ENCODE peak calls at places on chromosomes 11 and 22, in nine cellular contexts. P, Y, M, T, X, U, F, R and S are unnamed samples. For H3K36me3, the result is how much of the 10 kb centered on the place peaks cover.

GRCh38 chr11:123630126-123630531 is 24.3 kb downstream of the SCN3B start:
- DNase-seq in Y (no peak), P (no peak), T (no peak), X (no peak), M (no peak), U (no peak), F (no peak), R (no peak), S (no peak)

GRCh38 chr11:60924110-60924905 is at the start of gene TMEM132A:
- DNase-seq in U (peak), X (peak), F (peak), R (no peak), P (peak), Y (peak), M (no peak), T (peak), S (peak)

GRCh38 chr22:39943366-39943765 is 16.8 kb upstream of the TMA7B start:
- DNase-seq in M (no peak), X (no peak), Y (peak), R (no peak), F (no peak), T (no peak), U (peak), P (no peak), S (peak)

GRCh38 chr11:71986131-71986530 is 12.6 kb upstream of the IL18BP start:
- DNase-seq in U (no peak), R (no peak), T (no peak), M (no peak), P (no peak), X (no peak), F (no peak), Y (no peak), S (no peak)

GRCh38 chr11:122267602-122268001 is 151.6 kb upstream of the BLID start:
- DNase-seq in X (no peak), Y (no peak), T (no peak), R (no peak), F (no peak), P (no peak), M (no peak), U (peak), S (no peak)

GRCh38 chr11:8631395-8632110 is 37.5 kb upstream of the STK33 start:
- DNase-seq in T (peak), M (peak), Y (no peak), U (no peak), P (peak), R (no peak), F (no peak), X (no peak), S (no peak)

GRCh38 chr11:18192988-18193387 is 20.4 kb downstream of the MRGPRX4 start:
- DNase-seq in Y (no peak), U (peak), F (no peak), T (no peak), P (no peak), X (no peak), R (no peak), M (no peak), S (peak)

GRCh38 chr11:125062931-125063428 is at the start of gene SLC37A2:
- DNase-seq in R (peak), F (peak), T (peak), X (peak), P (peak), M (peak), Y (no peak), U (peak), S (peak)

GRCh38 chr22:27961680-27962079 is 42.6 kb upstream of the PITPNB start:
- DNase-seq in T (no peak), F (no peak), X (no peak), P (no peak), Y (no peak), M (no peak), R (no peak), U (no peak), S (no peak)

GRCh38 chr22:29115682-29116313 is 43.0 kb downstream of the KREMEN1 start:
- DNase-seq in T (no peak), M (no peak), R (no peak), Y (no peak), P (no peak), X (no peak), U (no peak), F (no peak), S (no peak)

GRCh38 chr22:36439481-36440271 is 41.8 kb downstream of the TXN2 start:
- DNase-seq in F (peak), R (no peak), T (peak), U (no peak), M (no peak), P (peak), X (no peak), Y (no peak), S (no peak)

GRCh38 chr11:34631297-34631696 is 10.4 kb downstream of the EHF start:
- DNase-seq in T (no peak), Y (no peak), F (no peak), U (no peak), P (no peak), M (no peak), X (no peak), R (no peak), S (no peak)

GRCh38 chr11:126484266-126484665 is 128.8 kb downstream of the ST3GAL4 start:
- DNase-seq in R (no peak), T (no peak), F (no peak), U (no peak), P (no peak), M (no peak), X (no peak), Y (no peak), S (no peak)

GRCh38 chr11:10376061-10376460 is 71.2 kb downstream of the ADM start:
- DNase-seq in R (no peak), Y (peak), T (no peak), X (no peak), U (no peak), M (no peak), P (peak), F (no peak), S (no peak)

GRCh38 chr22:47966316-47966715 is 1203.9 kb downstream of the TBC1D22A start:
- DNase-seq in T (no peak), M (no peak), U (no peak), R (no peak), Y (no peak), X (no peak), P (no peak), F (no peak), S (no peak)

GRCh38 chr22:22085702-22086500 is 103.3 kb upstream of the TOP3B start:
- DNase-seq in X (no peak), P (no peak), T (no peak), F (no peak), M (no peak), Y (no peak), U (no peak), R (no peak), S (no peak)

GRCh38 chr22:50600541-50600940 is at the start of gene MAPK8IP2:
- DNase-seq in F (no peak), U (no peak), X (no peak), Y (peak), R (no peak), T (no peak), P (no peak), M (no peak), S (peak)

GRCh38 chr22:46747646-46748045 is 9.6 kb upstream of the CERK start:
- DNase-seq in T (no peak), X (no peak), P (no peak), R (no peak), F (no peak), Y (no peak), M (no peak), U (no peak), S (no peak)

GRCh38 chr11:35082322-35083180 is 56.4 kb upstream of the CD44 start:
- DNase-seq in R (no peak), U (peak), F (peak), M (peak), Y (peak), T (peak), X (no peak), P (peak), S (peak)

GRCh38 chr11:114259551-114259983 is 36.6 kb upstream of the NNMT start:
- DNase-seq in M (no peak), U (no peak), R (no peak), F (no peak), X (no peak), P (no peak), T (no peak), Y (no peak), S (no peak)

GRCh38 chr11:35523861-35524260 is 1.6 kb downstream of the PAMR1 start:
- DNase-seq in T (no peak), M (no peak), X (no peak), F (no peak), R (no peak), U (no peak), Y (no peak), P (no peak), S (no peak)

DNA sequence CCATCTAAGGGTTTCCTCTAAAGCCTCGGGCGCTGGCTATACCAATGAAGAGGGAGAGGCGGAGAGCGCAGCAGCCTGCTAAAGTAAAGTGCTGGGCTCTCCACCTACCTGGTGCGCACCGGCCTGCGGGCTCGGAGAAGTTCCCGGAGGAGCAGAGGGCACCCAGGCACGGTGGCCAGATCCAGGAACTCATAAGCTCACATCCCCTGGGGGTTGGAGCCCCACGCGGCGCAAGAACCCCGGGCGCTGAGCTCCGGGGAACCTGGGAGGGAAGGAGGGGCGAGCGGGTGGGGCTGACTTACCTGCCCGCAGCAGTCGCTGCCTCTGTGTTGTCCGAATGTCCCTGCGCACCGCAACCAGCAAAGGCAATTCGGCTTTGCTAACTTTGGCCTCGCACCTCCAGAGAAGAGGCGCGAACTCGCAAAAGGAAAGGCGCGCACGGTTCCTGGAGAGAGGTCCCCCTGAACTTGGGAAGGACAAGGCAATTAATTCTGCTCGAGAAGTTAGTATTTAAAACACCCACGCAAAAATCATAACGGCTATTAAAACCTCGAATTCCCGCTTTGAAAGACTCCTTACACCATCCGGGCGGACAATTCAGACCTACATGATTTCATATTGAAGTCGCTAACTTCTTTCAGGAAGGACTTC is 127.6 kb upstream of the C11orf58 start:
- DNase-seq in F (no peak), U (peak), Y (peak), M (no peak), P (no peak), T (no peak), R (no peak), X (no peak), S (peak)
- H3K36me3 ChIP-seq in F (under half), U (under half), Y (under half), M (under half), P (under half), T (under half), R (under half), X (under half), S (under half)

DNA sequence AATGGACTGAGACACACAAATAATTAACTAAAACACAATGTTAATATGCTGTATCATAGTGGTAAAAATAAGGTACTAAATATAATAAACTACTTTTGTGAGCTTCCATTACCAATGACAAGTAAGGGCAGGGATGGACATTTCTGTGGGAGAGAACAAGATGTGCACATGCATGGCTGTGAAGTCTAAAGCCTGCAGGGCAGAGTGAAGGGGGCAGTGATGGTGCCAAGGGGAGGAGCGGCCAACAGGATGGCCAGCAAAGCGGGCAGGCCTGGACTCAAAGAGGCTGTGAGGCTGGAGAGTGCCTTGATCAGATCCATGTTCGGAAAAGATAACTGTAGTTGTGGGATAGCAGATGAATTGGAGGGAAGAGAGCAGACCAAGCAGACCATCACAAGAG is 12.5 kb downstream of the DESI1 start:
- DNase-seq in F (no peak), X (no peak), T (no peak), U (no peak), P (no peak), M (no peak), R (no peak), Y (no peak), S (no peak)
- H3K36me3 ChIP-seq in F (under half), X (under half), T (under half), U (under half), P (under half), M (under half), R (under half), Y (under half), S (under half)

GRCh38 chr11:1774886-1775285 is 11.2 kb upstream of the CTSD start:
- DNase-seq in X (no peak), P (no peak), F (no peak), R (no peak), U (no peak), Y (no peak), T (no peak), M (no peak), S (peak)

GRCh38 chr11:1771700-1772099 is 8.0 kb upstream of the CTSD start:
- DNase-seq in M (no peak), X (no peak), P (no peak), R (no peak), U (no peak), F (peak), Y (no peak), T (no peak), S (no peak)

GRCh38 chr11:1772270-1773130 is 8.8 kb upstream of the CTSD start:
- DNase-seq in P (peak), T (peak), F (peak), X (no peak), Y (peak), R (peak), U (peak), M (no peak), S (peak)

GRCh38 chr11:1773711-1774550 is 10.2 kb upstream of the CTSD start:
- DNase-seq in T (no peak), M (no peak), X (no peak), F (no peak), R (no peak), Y (no peak), P (no peak), U (no peak), S (peak)

DNA sequence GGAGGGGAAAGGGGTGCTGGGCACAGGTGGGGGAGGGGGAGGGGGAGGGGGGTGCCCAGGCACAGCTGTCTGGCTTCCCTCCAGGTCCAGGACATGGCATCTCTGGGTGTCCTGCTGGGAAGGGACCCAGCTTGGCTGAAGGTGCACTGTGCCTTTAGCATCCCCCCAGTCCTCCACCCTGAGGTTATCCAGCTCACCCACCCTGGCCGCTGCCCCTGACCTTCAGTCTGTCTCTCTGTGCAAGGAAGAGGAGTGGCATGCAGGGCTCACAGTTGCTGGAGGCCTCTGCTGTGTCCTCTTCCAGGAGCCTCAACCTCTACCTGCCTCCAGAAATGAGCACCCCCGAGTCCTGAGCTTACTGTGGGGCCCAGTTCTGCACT is 9.4 kb upstream of the CTSD start:
- DNase-seq in P (no peak), F (peak), R (no peak), Y (no peak), M (no peak), X (no peak), T (no peak), U (no peak), S (no peak)
- H3K36me3 ChIP-seq in P (under half), F (under half), R (under half), Y (under half), M (under half), X (under half), T (under half), U (under half), S (under half)

GRCh38 chr11:65503606-65503922 is 4.7 kb downstream of the MALAT1 start:
- DNase-seq in Y (no peak), P (no peak), T (no peak), U (no peak), F (no peak), X (no peak), R (no peak), M (no peak), S (no peak)

GRCh38 chr11:65505434-65506315 is 6.8 kb downstream of the MALAT1 start:
- DNase-seq in M (peak), X (peak), T (peak), Y (no peak), P (peak), R (no peak), U (no peak), F (no peak), S (no peak)

GRCh38 chr11:65503923-65504670 is 5.3 kb downstream of the MALAT1 start:
- DNase-seq in T (no peak), Y (no peak), X (peak), R (no peak), M (peak), U (no peak), P (no peak), F (no peak), S (no peak)

GRCh38 chr11:65506316-65506769 is 7.5 kb downstream of the MALAT1 start:
- DNase-seq in F (no peak), P (no peak), R (no peak), U (peak), X (no peak), T (no peak), M (no peak), Y (no peak), S (no peak)

GRCh38 chr11:65504671-65505433 is 6.0 kb downstream of the MALAT1 start:
- DNase-seq in R (no peak), P (peak), T (no peak), F (no peak), M (peak), U (no peak), Y (no peak), X (no peak), S (no peak)
- H3K36me3 ChIP-seq in R (half or more), P (under half), T (under half), F (under half), M (under half), U (half or more), Y (under half), X (under half), S (half or more)

DNA sequence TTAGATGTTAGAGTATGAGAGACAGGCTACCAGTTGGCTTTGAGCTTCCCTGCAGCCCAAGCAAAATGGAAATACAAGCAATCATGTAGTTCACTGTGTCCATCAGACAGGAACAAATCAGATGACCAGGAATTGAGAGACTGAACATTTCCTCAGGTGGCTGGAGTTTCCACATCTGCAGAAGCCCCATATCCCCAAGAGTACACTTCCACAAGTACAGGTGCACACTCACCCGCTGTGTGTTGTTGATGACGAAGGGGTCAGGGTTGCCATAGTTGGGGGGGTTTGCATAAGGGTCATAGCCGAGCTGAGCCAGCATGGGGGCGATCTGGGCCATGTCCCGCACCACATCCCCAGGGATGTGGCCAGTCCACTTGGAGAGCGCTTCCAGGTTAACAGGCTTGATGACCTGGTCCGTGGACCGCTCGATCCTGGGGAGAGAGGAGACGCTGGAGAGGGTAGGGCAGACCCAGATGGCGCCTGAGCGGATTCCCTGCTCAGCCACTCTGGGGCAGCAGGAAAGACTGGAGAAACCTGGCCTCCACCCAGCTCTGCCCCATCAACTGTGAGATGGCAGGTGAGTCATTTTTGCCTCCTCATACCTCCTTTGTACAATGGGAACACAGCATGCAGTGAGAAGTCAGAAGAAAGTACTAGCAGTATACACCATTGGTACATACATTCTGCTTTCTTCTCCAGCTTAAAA is 23.9 kb upstream of the TFIP11 start:
- DNase-seq in M (no peak), P (no peak), R (no peak), F (no peak), Y (no peak), U (no peak), T (no peak), X (no peak), S (no peak)
- H3K36me3 ChIP-seq in M (under half), P (under half), R (under half), F (under half), Y (under half), U (under half), T (under half), X (under half), S (under half)

DNA sequence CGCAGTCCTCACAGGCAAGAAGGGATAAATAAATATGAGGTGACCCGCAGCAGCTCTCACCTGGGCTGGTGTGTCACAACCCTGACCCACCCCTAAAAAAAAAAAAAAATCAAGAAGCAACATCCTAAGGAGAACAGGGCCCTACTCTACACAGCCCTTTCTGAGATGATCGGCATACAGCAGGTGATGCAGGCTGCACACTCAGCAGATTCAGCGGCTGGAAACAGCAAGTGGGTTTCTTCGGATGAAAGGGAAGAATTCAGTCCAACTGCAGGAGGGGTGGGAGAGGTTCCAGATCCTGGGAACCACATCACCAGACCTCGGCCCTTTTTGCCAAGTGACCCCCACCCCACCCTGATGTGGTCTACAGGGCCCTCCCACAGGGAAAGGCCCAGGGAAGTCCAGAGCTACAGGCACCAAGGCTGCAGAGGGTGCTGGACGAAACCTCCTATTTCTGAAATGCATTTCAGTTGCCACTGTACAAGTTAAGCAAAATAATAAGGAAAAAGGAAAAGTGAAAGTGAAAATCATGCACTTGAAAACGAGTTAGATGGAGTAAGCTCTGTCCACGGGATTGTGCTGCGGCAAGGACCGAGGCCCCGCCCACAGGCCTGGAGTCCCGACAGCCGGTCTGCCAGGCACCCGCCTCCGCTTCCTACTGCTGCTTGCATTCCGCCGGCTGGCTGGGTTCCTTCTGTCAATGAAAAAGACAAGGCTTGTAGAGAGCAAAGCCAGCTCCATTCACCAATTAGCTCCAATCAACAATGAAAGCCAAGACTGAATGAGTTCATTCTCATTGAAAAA is 15.9 kb upstream of the PHLDA2 start:
- DNase-seq in Y (peak), T (peak), M (no peak), F (peak), X (peak), U (peak), P (peak), R (peak), S (peak)
- H3K36me3 ChIP-seq in Y (under half), T (under half), M (under half), F (under half), X (under half), U (under half), P (under half), R (under half), S (under half)

DNA sequence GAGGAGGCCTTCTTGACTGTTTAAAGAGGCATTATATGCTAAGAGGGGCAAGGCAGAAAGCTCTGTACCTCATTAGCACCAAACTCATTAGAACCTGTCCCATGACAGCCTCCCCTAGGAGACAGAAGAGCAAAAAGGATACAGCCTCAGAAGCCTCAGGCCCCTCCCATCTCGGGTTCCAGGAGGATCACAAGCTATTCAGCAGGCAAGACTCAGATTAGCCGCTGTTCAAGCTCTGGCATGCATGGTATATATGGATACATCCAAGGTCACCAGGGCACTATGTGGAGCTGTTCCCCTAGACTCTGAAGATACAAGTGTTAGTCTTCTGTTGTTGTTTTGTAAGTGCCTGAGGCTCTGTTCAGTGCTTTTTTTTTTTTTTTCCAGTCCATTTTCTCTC is 32.1 kb downstream of the ATXN10 start:
- DNase-seq in F (no peak), X (no peak), P (no peak), U (peak), Y (no peak), M (no peak), T (no peak), R (no peak), S (peak)
- H3K36me3 ChIP-seq in F (under half), X (under half), P (under half), U (under half), Y (under half), M (under half), T (under half), R (under half), S (under half)